ENCODE peak calls at places on chromosomes 7 and 10, in nine cellular contexts. K, O, R, M, C, E, G, U and P are unnamed samples.

GRCh38 chr10:99785646-99786045 is 3.2 kb downstream of the ABCC2 start:
- DNase-seq in E (no peak), O (no peak), R (no peak), M (no peak), C (no peak), G (peak), U (no peak), K (no peak), P (no peak)

GRCh38 chr10:27716521-27716920 is 29.1 kb downstream of the MKX start:
- DNase-seq in R (no peak), G (no peak), M (no peak), E (no peak), K (no peak), C (no peak), O (no peak), U (no peak), P (peak)

GRCh38 chr10:125343118-125343752 is 182.9 kb upstream of the CTBP2 start:
- DNase-seq in R (peak), U (no peak), E (peak), M (peak), G (peak), O (peak), C (no peak), K (no peak), P (peak)

GRCh38 chr10:132666733-132667612 is 119.0 kb downstream of the NKX6-2 start:
- DNase-seq in C (no peak), R (no peak), M (no peak), O (no peak), E (peak), K (no peak), G (peak), U (no peak), P (peak)

GRCh38 chr7:93117852-93118530 is at the start of gene SAMD9:
- DNase-seq in R (peak), G (peak), K (no peak), E (peak), O (no peak), M (no peak), U (no peak), C (peak), P (peak)

GRCh38 chr7:135773451-135773850 is 24.8 kb upstream of the FAM180A start:
- DNase-seq in R (no peak), G (peak), U (no peak), K (no peak), O (no peak), C (no peak), M (no peak), E (no peak), P (peak)

GRCh38 chr7:6172331-6173295 is 99.8 kb downstream of the CYTH3 start:
- DNase-seq in R (no peak), K (no peak), G (peak), C (no peak), M (no peak), O (no peak), U (no peak), E (no peak), P (peak)

GRCh38 chr7:7641129-7641663 is 644 bp downstream of the UMAD1 start:
- DNase-seq in U (no peak), E (no peak), G (peak), M (peak), R (no peak), C (no peak), K (no peak), O (peak), P (peak)

GRCh38 chr7:32163141-32163806 is 93.1 kb upstream of the PDE1C start:
- DNase-seq in E (peak), C (peak), U (no peak), R (peak), G (peak), K (no peak), O (no peak), M (no peak), P (peak)

GRCh38 chr10:75654171-75654772 is 222.8 kb downstream of the LRMDA start:
- DNase-seq in C (no peak), O (no peak), M (no peak), K (no peak), E (peak), G (peak), R (no peak), U (no peak), P (no peak)

GRCh38 chr7:70354409-70355169 is 756.3 kb downstream of the AUTS2 start:
- DNase-seq in M (no peak), U (no peak), G (no peak), E (no peak), C (no peak), O (no peak), K (no peak), R (no peak), P (peak)

GRCh38 chr7:152886579-152887117 is 127.1 kb downstream of the ACTR3B start:
- DNase-seq in G (no peak), E (no peak), R (no peak), O (no peak), U (no peak), M (no peak), K (no peak), C (no peak), P (no peak)

GRCh38 chr10:2839081-2839725 is 228.1 kb upstream of the PFKP start:
- DNase-seq in G (peak), U (no peak), C (no peak), O (peak), R (peak), E (no peak), M (peak), K (no peak), P (no peak)

GRCh38 chr10:113222207-113222606 is 272.2 kb downstream of the TCF7L2 start:
- DNase-seq in G (no peak), E (no peak), O (no peak), M (no peak), R (no peak), K (no peak), U (no peak), C (no peak), P (no peak)

GRCh38 chr7:81210092-81211064 is 291.5 kb upstream of the SEMA3C start:
- DNase-seq in R (no peak), K (no peak), G (peak), E (peak), C (no peak), O (no peak), U (no peak), M (no peak), P (peak)

GRCh38 chr7:103075337-103075918 is 488 bp downstream of the ARMC10 start:
- DNase-seq in C (no peak), U (peak), E (peak), G (peak), O (peak), M (peak), K (peak), R (peak), P (peak)

GRCh38 chr7:24609059-24609458 is 35.8 kb downstream of the PALS2 start:
- DNase-seq in G (peak), E (no peak), C (no peak), U (no peak), M (no peak), O (no peak), K (no peak), R (no peak), P (no peak)

GRCh38 chr7:138935438-138936079 is 45.6 kb downstream of the KIAA1549 start:
- DNase-seq in E (peak), K (no peak), U (no peak), G (peak), R (no peak), M (no peak), O (no peak), C (peak), P (peak)

GRCh38 chr10:92126100-92126650 is 164.7 kb downstream of the CPEB3 start:
- DNase-seq in O (no peak), G (peak), K (no peak), M (no peak), C (no peak), R (no peak), E (peak), U (no peak), P (no peak)

GRCh38 chr7:96718107-96719003 is 8.7 kb upstream of the SEM1 start:
- DNase-seq in K (no peak), M (no peak), E (no peak), C (no peak), R (no peak), U (no peak), O (no peak), G (no peak), P (no peak)

GRCh38 chr7:88040694-88041093 is 106.6 kb downstream of the ADAM22 start:
- DNase-seq in U (no peak), M (no peak), O (no peak), E (peak), R (no peak), K (no peak), C (no peak), G (peak), P (peak)

GRCh38 chr7:101245147-101245668 is 327 bp upstream of the FIS1 start:
- DNase-seq in C (no peak), U (no peak), G (no peak), M (no peak), K (peak), O (no peak), R (no peak), E (no peak), P (no peak)

GRCh38 chr7:35694161-35694783 is 663 bp downstream of the HERPUD2 start:
- DNase-seq in C (no peak), M (no peak), G (peak), E (peak), K (no peak), R (no peak), U (no peak), O (peak), P (no peak)

GRCh38 chr7:12490941-12491340 is 79.6 kb upstream of the SCIN start:
- DNase-seq in R (no peak), G (no peak), O (no peak), M (no peak), C (no peak), U (no peak), K (no peak), E (no peak), P (no peak)

GRCh38 chr7:12493866-12494265 is 76.7 kb upstream of the SCIN start:
- DNase-seq in U (no peak), G (peak), R (no peak), C (no peak), K (no peak), M (no peak), O (no peak), E (peak), P (no peak)

GRCh38 chr7:12491526-12491925 is 79.0 kb upstream of the SCIN start:
- DNase-seq in M (no peak), E (no peak), R (no peak), O (no peak), U (no peak), K (no peak), G (peak), C (no peak), P (no peak)

GRCh38 chr7:12493407-12493806 is 77.1 kb upstream of the SCIN start:
- DNase-seq in G (peak), R (no peak), M (no peak), E (peak), K (no peak), O (no peak), U (no peak), C (no peak), P (peak)

GRCh38 chr7:12490105-12490688 is 80.3 kb upstream of the SCIN start:
- DNase-seq in O (no peak), K (no peak), R (no peak), C (no peak), E (peak), U (no peak), M (no peak), G (peak), P (peak)
- TF ChIP-seq CTCF in O (peak), K (no peak), R (peak), C (peak), E (peak), U (peak), M (peak), G (peak), P (peak)

GRCh38 chr10:97631098-97631497 is 2.2 kb downstream of the MORN4 start:
- DNase-seq in U (no peak), M (no peak), K (no peak), O (no peak), R (no peak), E (no peak), G (no peak), C (no peak), P (peak)

GRCh38 chr10:97629289-97629688 is 4.0 kb downstream of the MORN4 start:
- DNase-seq in U (no peak), C (no peak), O (no peak), R (no peak), M (no peak), E (no peak), K (no peak), G (no peak), P (no peak)

GRCh38 chr10:97632949-97633884 is at the start of gene MORN4:
- DNase-seq in M (peak), E (peak), U (peak), O (peak), R (peak), K (peak), C (peak), G (peak), P (peak)

GRCh38 chr10:97635577-97635976 is 2.3 kb upstream of the MORN4 start:
- DNase-seq in K (no peak), R (no peak), M (no peak), G (no peak), O (no peak), E (no peak), C (no peak), U (no peak), P (no peak)

GRCh38 chr10:97633921-97634320 is 621 bp upstream of the MORN4 start:
- DNase-seq in M (no peak), C (no peak), K (no peak), E (no peak), U (no peak), G (peak), O (peak), R (peak), P (peak)
- TF ChIP-seq CTCF in M (peak), C (no peak), K (no peak), E (peak), U (peak), G (no peak), O (peak), R (no peak), P (no peak)

GRCh38 chr10:101566333-101567164 is 21.5 kb downstream of the POLL start:
- DNase-seq in O (no peak), K (no peak), U (peak), R (peak), G (peak), M (peak), C (no peak), E (peak), P (no peak)
- TF ChIP-seq CTCF in O (peak), K (no peak), U (peak), R (no peak), G (no peak), M (no peak), C (no peak), E (no peak), P (no peak)

DNA sequence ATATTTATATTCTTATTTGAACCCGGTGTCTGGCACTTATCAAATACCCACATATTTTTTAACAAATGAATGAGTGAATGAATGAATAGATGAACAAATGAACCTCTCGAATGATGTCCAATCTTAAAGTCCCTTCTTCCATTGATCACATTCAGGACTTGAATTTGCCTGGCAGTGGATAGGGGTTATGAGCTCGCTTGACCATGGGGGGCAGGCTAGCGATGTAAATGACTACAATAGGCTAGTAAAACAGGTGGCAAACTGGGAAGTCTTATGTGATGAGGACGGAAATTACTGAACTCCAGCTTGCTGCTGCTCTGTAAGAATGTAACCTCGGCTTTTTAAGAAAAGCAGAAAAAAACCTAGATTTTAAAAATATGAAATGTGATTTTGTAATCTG is 247.7 kb upstream of the DKK1 start:
- DNase-seq in G (peak), O (no peak), M (peak), C (no peak), R (no peak), U (no peak), K (no peak), E (no peak), P (no peak)
- TF ChIP-seq CTCF in G (peak), O (no peak), M (no peak), C (no peak), R (no peak), U (peak), K (no peak), E (no peak), P (no peak)

GRCh38 chr7:42097756-42098155 is 139.3 kb downstream of the GLI3 start:
- DNase-seq in U (no peak), C (peak), O (no peak), E (peak), K (no peak), R (no peak), G (peak), M (no peak), P (peak)

GRCh38 chr7:42095791-42096190 is 141.2 kb downstream of the GLI3 start:
- DNase-seq in G (no peak), C (no peak), K (no peak), M (no peak), U (no peak), O (no peak), E (no peak), R (no peak), P (no peak)

GRCh38 chr7:42093361-42093905 is 143.6 kb downstream of the GLI3 start:
- DNase-seq in G (peak), R (no peak), O (no peak), E (no peak), K (no peak), U (no peak), M (no peak), C (no peak), P (no peak)

GRCh38 chr7:42096681-42097637 is 140.1 kb downstream of the GLI3 start:
- DNase-seq in G (no peak), O (no peak), U (no peak), R (no peak), M (no peak), E (peak), C (peak), K (no peak), P (peak)

DNA sequence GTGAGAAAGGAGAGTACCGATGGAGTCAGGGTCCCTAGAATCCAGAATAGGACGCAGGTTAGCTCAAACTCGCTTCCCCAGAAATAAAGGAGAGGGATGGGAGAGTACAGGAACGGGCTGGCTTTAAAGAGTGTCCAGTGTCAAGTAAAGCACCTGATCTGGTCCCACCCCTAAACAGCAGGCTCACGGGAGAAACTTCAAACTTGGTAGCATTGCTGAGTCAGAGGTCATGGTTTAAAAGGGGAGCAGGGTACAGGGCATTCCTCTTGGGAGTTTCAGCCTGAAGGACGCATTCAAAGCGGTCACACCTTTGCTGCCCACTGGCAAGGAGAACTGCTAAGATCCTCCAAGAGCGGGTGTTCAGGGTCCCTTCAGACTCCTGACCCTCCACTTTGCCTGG is 140.7 kb downstream of the GLI3 start:
- DNase-seq in C (no peak), M (no peak), G (no peak), K (no peak), U (no peak), O (no peak), R (no peak), E (no peak), P (no peak)
- TF ChIP-seq CTCF in C (no peak), M (no peak), G (no peak), K (no peak), U (no peak), O (no peak), R (no peak), E (no peak), P (no peak)

GRCh38 chr10:60846173-60846572 is 67.9 kb downstream of the CDK1 start:
- DNase-seq in E (peak), G (peak), O (no peak), M (no peak), R (no peak), K (no peak), U (no peak), C (no peak), P (peak)
- TF ChIP-seq CTCF in E (no peak), G (peak), O (no peak), M (no peak), R (no peak), K (no peak), U (no peak), C (peak), P (no peak)

DNA sequence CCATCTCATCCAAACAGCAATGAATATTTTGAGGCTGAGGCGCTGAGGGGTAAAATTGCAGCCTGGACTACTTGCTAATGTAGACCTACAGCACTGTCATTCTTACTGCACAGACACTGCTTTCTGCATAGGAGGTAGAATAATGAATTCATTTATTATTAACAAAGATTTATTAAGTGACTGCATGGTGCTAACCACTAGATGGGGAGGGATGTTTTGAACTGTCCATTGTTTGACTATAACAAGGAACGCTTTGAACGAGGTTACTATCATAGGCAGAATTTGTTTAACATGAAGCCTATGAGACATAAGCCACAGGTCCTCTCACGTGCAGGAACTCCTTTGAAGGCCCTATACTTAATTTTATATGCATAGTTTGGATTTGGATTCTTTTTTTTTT is 143.8 kb downstream of the CFTR start:
- DNase-seq in R (no peak), O (no peak), M (no peak), G (no peak), K (no peak), E (no peak), C (no peak), U (no peak), P (no peak)
- TF ChIP-seq CTCF in R (no peak), O (no peak), M (no peak), G (no peak), K (no peak), E (no peak), C (no peak), U (no peak), P (no peak)

DNA sequence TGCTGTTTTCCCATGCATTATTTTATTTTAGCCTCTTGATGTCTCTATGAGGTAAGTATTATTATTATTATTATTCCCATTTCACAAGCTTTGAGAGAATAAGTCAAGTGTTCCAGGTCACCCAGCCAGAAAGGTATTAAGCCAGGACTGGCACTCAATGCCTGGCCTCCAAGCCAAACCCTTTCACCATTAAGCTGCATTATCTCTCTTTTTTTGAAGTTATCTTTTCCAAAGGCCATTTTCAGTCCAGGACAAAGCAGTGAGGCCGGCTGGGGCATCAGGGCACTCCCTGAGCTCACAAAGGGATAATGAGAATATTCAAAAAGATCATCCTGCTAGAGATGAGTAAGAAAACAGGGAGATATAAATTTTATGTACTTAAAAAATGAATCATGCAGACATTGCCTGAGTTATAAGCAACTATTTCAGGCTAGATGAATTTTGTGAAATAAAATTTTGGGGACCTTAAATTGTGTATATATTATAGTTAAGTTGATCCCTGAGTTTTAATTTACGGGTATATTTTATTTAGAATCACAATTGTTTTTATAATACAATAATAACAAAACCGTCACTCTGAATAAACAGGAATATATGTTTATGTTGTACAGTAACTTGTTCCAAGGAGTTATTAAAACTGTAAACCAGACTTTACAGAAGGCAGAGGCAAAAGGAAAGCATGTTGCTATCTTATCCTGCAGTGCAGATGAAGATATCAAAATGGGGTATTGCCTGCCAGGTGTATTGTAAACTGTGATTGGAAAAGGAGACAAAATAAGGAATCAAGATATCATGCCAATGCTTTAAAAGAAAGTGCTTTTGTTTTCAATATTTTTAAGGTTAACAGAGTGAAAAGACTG is 51.3 kb upstream of the CAV2 start:
- DNase-seq in R (no peak), U (no peak), M (no peak), E (no peak), O (no peak), C (no peak), K (no peak), G (peak), P (no peak)
- TF ChIP-seq CTCF in R (no peak), U (no peak), M (no peak), E (no peak), O (no peak), C (no peak), K (no peak), G (no peak), P (no peak)

DNA sequence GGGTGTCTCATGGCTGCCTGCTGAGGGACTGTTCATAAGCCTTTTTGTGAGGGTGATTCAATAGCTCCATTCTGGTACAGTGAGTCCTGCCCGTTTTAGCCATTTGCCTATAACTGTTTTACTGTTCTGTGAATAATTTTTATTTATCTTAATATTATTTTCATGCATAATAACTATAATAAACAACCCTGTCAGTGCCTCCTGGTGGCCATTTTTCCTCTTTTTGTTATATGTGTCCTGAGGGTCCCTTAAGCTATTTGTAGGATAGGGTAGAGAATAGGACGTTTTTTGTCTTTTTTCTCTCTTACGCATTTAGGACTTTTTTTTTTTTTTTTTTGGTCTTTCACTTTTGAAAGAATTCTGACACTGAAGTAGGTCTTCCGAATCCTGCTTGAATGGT is 2.9 kb downstream of the C1QL3 start:
- DNase-seq in R (no peak), C (no peak), K (no peak), O (no peak), U (no peak), G (peak), E (no peak), M (no peak), P (no peak)
- TF ChIP-seq CTCF in R (no peak), C (no peak), K (no peak), O (peak), U (peak), G (peak), E (peak), M (peak), P (peak)